ENCODE peak calls at places on chromosomes 7 and 10, in five cellular contexts. T is A549, R is GM12878, G is K562, O is HepG2. J is an unnamed sample.
A peak's percentile ranks its signal among the peaks of the same experiment; 100 is the strongest.

GRCh38 chr10:1514641-1515040 is 222.7 kb downstream of the ADARB2 start:
- DNase-seq in T (no peak), G (no peak), O (no peak), R (no peak), J (no peak)

GRCh38 chr7:17940302-17941170 is at the start of gene SNX13:
- DNase-seq in T (peak; percentile 93), O (peak; percentile 87), G (peak; percentile 94), R (peak; percentile 41), J (peak; percentile 97)

GRCh38 chr10:101687088-101687487 is 7.9 kb downstream of the FBXW4 start:
- DNase-seq in O (no peak), T (no peak), G (no peak), R (no peak), J (no peak)

GRCh38 chr10:53664620-53665019 is 892.0 kb upstream of the MBL2 start:
- DNase-seq in G (no peak), T (no peak), O (no peak), R (no peak), J (no peak)

GRCh38 chr10:109993551-109993950 is 14.2 kb upstream of the ADD3 start:
- DNase-seq in R (no peak), T (no peak), G (no peak), O (no peak), J (no peak)

GRCh38 chr7:47470567-47471357 is 111.1 kb downstream of the TNS3 start:
- DNase-seq in G (no peak), T (peak; percentile 63), R (no peak), O (peak; percentile 95), J (peak; percentile 83)

GRCh38 chr10:82609845-82610244 is 734.9 kb downstream of the NRG3 start:
- DNase-seq in R (no peak), O (no peak), T (no peak), G (no peak), J (peak; percentile 10)

GRCh38 chr7:166370-167060 is 25.9 kb upstream of the FAM20C start:
- DNase-seq in O (no peak), G (no peak), R (no peak), T (no peak), J (no peak)

GRCh38 chr7:135260930-135261721 is 27.5 kb downstream of the STRA8 start:
- DNase-seq in G (no peak), T (no peak), R (no peak), O (no peak), J (no peak)

GRCh38 chr7:143331179-143331825 is 15.4 kb downstream of the CLCN1 start:
- DNase-seq in R (no peak), O (no peak), G (no peak), T (peak; percentile 72), J (no peak)

GRCh38 chr10:111504376-111504775 is 427.5 kb downstream of the ADRA2A start:
- DNase-seq in R (no peak), G (no peak), O (no peak), T (no peak), J (no peak)

GRCh38 chr10:56316603-56317002 is 44.5 kb downstream of the ZWINT start:
- DNase-seq in O (no peak), G (no peak), T (no peak), R (no peak), J (no peak)

GRCh38 chr7:41492603-41493002 is 210.3 kb downstream of the INHBA start:
- DNase-seq in G (no peak), R (no peak), O (no peak), T (no peak), J (no peak)
- TF ChIP-seq JUNB in G (no peak), R (no peak), O (no peak), T (no peak), J (no peak)

DNA sequence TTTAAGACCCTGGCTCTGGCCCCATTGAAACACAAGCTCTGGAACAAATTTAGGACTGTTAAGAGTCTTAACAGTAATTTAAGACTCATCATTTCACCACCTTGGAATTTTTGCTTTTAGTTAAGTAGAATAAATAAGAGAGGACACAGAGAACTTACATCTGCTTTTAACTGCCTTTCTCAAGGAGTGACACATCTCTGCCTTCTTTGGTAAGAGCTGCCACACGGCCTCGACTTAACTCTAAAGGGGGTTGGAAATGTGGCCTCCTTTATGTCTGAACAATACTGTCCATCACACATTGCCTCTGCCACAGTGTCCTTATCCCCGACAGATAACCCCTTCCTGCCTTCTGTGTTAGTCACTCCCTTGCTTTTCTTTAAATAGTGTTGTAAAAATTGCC is 77.9 kb downstream of the HERPUD2 start:
- DNase-seq in G (no peak), T (no peak), O (no peak), R (no peak), J (no peak)
- TF ChIP-seq JUNB in G (no peak), T (no peak), O (no peak), R (no peak), J (no peak)

GRCh38 chr10:118118751-118119150 is 72.0 kb upstream of the RAB11FIP2 start:
- DNase-seq in T (no peak), R (no peak), G (no peak), O (no peak), J (no peak)
- TF ChIP-seq JUNB in T (no peak), R (no peak), G (no peak), O (no peak), J (no peak)

DNA sequence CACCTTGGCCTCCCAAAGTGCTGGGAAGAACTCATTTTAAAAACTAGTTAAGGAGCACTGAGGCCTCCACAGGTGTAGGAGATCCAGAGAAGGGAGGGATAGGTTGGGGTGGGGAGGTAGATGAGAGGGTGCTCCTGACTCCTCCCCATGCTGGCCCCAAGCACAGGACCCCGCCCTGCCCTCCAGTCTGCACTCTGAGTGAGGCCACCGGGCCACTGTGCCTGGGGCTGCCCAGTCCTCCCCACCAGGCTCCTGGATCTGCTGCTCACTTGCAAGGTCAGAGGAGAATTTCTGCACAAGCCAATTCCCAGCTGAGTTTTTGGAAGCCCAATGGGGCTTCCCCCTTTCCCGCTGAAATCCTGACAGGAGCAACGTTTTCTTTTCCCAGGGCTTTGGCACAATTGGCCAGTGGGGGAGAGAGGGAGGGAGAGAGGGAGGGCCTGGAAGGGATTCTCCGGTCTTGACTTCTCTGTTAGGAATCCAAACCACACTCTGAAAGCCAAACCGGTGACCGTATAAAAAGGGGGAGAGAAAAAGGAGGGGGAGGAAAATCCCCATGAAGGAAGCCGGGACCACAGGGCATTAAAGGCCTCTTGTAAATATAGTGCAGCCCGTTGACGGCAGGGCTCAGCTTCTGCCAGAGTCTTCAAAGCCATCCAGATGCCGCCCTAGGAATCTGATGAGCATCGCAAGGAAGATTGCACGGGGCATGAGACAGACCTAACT is 116.2 kb downstream of the SH3PXD2A start:
- DNase-seq in T (no peak), O (no peak), G (no peak), R (no peak), J (peak; percentile 61)
- TF ChIP-seq JUNB in T (no peak), O (no peak), G (no peak), R (no peak), J (no peak)

GRCh38 chr7:137958593-137959431 is 43.1 kb downstream of the CREB3L2 start:
- DNase-seq in O (no peak), R (no peak), G (no peak), T (peak; percentile 24), J (no peak)
- TF ChIP-seq JUNB in O (no peak), R (peak; percentile 16), G (no peak), T (no peak), J (no peak)

GRCh38 chr10:73717564-73717963 is 19.7 kb upstream of the AGAP5 start:
- DNase-seq in R (peak; percentile 42), G (no peak), O (no peak), T (no peak), J (no peak)
- TF ChIP-seq JUNB in R (no peak), G (no peak), O (no peak), T (no peak), J (no peak)

DNA sequence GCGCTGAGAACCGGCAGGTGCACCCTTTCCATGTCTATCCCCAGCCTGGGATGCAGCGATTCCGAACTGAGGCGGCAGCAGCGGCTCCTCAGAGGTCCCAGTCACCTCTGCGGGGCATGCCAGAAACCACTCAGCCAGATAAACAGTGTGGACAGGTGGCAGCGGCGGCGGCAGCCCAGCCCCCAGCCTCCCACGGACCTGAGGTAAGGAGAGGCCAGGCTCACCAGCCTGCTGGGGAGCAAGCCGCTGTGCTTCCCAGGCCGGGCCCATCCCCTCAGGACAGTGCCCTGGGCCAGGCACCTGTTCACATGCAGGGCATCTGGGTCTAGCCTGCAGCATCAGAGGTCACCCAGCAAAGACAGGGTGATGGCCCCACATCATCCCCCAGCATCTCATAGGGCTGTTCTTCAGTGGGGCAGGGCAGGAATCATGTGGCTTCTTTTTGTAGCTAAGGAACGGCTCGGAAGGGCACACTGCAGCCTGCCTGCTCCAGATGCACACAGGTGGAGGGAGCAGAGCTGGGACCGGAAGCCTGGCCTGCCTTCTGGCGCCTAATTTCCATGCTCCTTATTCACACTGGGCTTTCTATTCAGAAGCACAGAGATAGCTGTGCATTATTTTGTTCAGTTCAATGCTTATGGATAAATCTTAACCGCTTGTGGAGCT is 18.9 kb downstream of the BAG3 start:
- DNase-seq in T (no peak), R (no peak), G (no peak), O (no peak), J (no peak)
- TF ChIP-seq JUNB in T (no peak), R (no peak), G (no peak), O (no peak), J (no peak)

GRCh38 chr7:82859106-82859850 is 303.4 kb downstream of the PCLO start:
- DNase-seq in R (no peak), O (no peak), T (no peak), G (no peak), J (no peak)
- TF ChIP-seq JUNB in R (no peak), O (no peak), T (no peak), G (no peak), J (no peak)

GRCh38 chr7:139022286-139022685 is 13.6 kb downstream of the ZC3HAV1L start:
- DNase-seq in R (no peak), G (no peak), T (no peak), O (no peak), J (no peak)
- TF ChIP-seq JUNB in R (no peak), G (no peak), T (no peak), O (no peak), J (no peak)

DNA sequence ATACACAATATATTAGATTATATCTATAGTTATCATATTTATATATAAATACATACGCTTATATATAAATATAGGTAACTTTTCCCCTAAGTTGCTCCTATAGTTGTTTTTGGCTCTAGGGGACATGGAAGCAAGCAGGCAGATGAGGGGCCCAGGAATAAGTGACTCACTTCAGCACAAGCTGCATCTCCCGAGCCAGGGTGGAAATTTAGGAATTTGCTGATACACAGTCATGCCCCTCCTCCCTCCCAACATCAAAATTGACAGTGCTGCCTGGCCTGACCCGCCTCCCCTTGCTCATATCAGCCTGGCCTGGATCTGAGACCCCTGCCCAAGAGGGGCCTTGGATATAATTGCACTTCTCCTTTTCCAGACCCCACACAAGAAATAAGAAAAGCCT is 33.8 kb downstream of the MKI67 start:
- DNase-seq in T (no peak), O (no peak), R (no peak), G (no peak), J (no peak)
- TF ChIP-seq JUNB in T (no peak), O (no peak), R (no peak), G (no peak), J (no peak)

J was measured in GM23338.